ENCODE peak calls at places on chromosomes 16 and 17, in four cellular contexts. R, A, Q and B are unnamed samples.

GRCh38 chr16:30651124-30652004 is 604 bp downstream of the PRR14 start:
- DNase-seq in R (peak; percentile 52), A (peak; percentile 83), Q (peak; percentile 66), B (peak; percentile 88)

GRCh38 chr16:78377312-78377711 is 277.9 kb downstream of the WWOX start:
- DNase-seq in R (no peak), A (no peak), Q (no peak), B (no peak)

GRCh38 chr17:29740017-29740416 is 117.3 kb upstream of the CORO6 start:
- DNase-seq in R (peak; percentile 90), A (no peak), Q (no peak), B (no peak)

GRCh38 chr16:69937465-69937951 is 13.6 kb upstream of the CLEC18A start:
- DNase-seq in R (peak; percentile 50), A (peak; percentile 25), Q (peak; percentile 34), B (peak; percentile 40)

GRCh38 chr16:4402439-4403132 is 13.8 kb downstream of the CORO7 start:
- DNase-seq in R (peak; percentile 45), A (peak; percentile 90), Q (peak; percentile 94), B (peak; percentile 85)

GRCh38 chr17:40371261-40371929 is 6.9 kb upstream of the GJD3 start:
- DNase-seq in R (peak; percentile 31), A (no peak), Q (no peak), B (peak; percentile 62)

GRCh38 chr16:69701866-69702265 is 24.5 kb downstream of the NQO1 start:
- DNase-seq in R (no peak), A (no peak), Q (no peak), B (no peak)

GRCh38 chr16:47574091-47575054 is 113.2 kb downstream of the PHKB start:
- DNase-seq in R (no peak), A (no peak), Q (no peak), B (no peak)

GRCh38 chr17:14672830-14673229 is 371.9 kb downstream of the HS3ST3B1 start:
- DNase-seq in R (peak; percentile 5), A (no peak), Q (peak; percentile 12), B (no peak)

GRCh38 chr16:84524346-84524920 is 20.0 kb upstream of the MEAK7 start:
- DNase-seq in R (no peak), A (no peak), Q (no peak), B (no peak)

GRCh38 chr17:45376606-45377005 is 56.1 kb downstream of the ARHGAP27 start:
- DNase-seq in R (no peak), A (no peak), Q (no peak), B (no peak)
- TF ChIP-seq ELF4 in R (no peak), A (no peak), Q (no peak), B (no peak)

GRCh38 chr17:72135546-72136325 is 14.9 kb downstream of the SOX9 start:
- DNase-seq in R (no peak), A (no peak), Q (no peak), B (no peak)

GRCh38 chr17:72139213-72139612 is 18.4 kb downstream of the SOX9 start:
- DNase-seq in R (no peak), A (no peak), Q (no peak), B (no peak)

GRCh38 chr17:72136692-72137550 is 16.1 kb downstream of the SOX9 start:
- DNase-seq in R (no peak), A (no peak), Q (no peak), B (no peak)

DNA sequence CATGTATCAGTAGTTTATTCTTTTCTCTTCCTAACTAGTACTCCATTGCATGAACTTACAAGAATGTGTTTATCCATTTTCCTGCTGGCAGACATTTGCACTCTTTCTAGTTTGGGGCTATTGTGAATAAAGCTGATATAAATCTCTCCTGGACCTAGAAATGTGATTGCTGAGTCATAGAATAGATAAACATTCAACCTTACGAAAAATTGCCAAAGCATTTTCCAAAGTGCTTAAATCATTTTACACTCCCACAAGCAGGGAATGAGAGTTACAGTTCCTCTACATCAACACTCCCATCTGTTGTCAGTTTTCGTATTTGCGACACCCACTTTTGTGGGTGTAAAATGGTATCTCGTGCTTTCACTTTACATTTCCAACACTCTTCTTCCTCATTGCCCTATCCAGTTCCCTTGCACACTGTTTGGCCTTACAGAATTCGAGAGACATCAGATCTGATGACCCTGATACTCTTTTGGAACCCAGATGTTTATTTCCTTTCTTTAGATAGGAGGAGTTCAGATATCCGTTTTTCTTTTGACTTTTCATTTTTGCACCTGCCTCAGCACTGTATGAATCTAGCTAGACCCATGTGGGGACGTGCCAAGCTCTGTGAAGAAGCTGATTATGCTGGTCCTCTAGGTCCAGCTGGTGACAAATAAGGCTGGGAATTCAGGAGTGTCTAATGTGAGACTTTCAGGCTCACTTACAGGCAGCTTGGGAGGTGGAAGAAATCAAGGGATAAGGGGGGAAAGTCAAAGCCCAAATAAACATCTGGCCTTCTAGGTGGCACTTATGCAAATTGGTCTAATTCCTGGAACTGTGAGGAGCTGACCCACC is 14.0 kb downstream of the SOX9 start:
- DNase-seq in R (no peak), A (no peak), Q (no peak), B (no peak)
- TF ChIP-seq ELF4 in R (no peak), A (no peak), Q (no peak), B (no peak)

DNA sequence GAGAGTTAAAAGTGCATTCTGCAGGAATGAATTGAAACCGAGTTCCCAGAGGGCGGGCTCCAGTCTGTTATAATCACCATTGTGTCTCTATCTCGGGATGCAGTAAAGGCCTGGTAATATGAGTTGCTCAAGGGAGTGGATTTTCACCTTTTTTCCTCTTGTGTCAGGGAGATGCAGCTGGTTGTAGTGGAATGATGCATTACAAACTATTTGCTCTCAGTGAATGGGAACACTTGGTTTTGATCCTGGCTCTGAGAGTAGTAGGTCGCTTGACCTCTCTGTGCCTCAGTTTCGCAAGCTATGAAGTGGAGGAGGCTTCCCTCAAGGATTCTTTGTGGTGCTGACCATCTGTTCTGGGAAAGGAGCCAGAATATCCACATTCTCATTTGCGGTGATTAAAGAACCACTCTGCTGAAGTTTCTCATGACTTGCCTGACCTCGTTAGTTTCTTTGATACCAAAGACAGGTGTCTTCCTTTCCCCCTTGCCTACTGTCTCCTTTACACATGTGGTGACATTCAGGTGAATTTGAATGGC is 115.9 kb downstream of the SNX29 start:
- DNase-seq in R (peak; percentile 38), A (no peak), Q (no peak), B (no peak)
- TF ChIP-seq ELF4 in R (no peak), A (no peak), Q (no peak), B (no peak)

GRCh38 chr17:62064029-62064790 is 868 bp downstream of the MED13 start:
- DNase-seq in R (no peak), A (no peak), Q (no peak), B (no peak)
- TF ChIP-seq ELF4 in R (no peak), A (no peak), Q (no peak), B (no peak)

GRCh38 chr17:17561408-17562144 is 29.9 kb downstream of the PEMT start:
- DNase-seq in R (no peak), A (no peak), Q (no peak), B (no peak)
- TF ChIP-seq ELF4 in R (no peak), A (no peak), Q (no peak), B (no peak)

GRCh38 chr17:27668488-27668823 is 37.5 kb downstream of the LGALS9 start:
- DNase-seq in R (no peak), A (no peak), Q (no peak), B (no peak)

GRCh38 chr17:27669136-27669535 is 38.1 kb downstream of the LGALS9 start:
- DNase-seq in R (no peak), A (no peak), Q (no peak), B (no peak)

GRCh38 chr17:27671591-27671910 is 40.6 kb downstream of the LGALS9 start:
- DNase-seq in R (no peak), A (no peak), Q (no peak), B (no peak)

GRCh38 chr17:27669850-27670249 is 38.9 kb downstream of the LGALS9 start:
- DNase-seq in R (no peak), A (no peak), Q (no peak), B (no peak)

GRCh38 chr17:27670791-27671590 is 40.0 kb downstream of the LGALS9 start:
- DNase-seq in R (no peak), A (no peak), Q (no peak), B (no peak)
- TF ChIP-seq ELF4 in R (no peak), A (no peak), Q (no peak), B (no peak)

GRCh38 chr17:61556224-61557188 is 34.5 kb downstream of the NACA2 start:
- DNase-seq in R (no peak), A (no peak), Q (no peak), B (no peak)
- TF ChIP-seq ELF4 in R (no peak), A (no peak), Q (no peak), B (no peak)

DNA sequence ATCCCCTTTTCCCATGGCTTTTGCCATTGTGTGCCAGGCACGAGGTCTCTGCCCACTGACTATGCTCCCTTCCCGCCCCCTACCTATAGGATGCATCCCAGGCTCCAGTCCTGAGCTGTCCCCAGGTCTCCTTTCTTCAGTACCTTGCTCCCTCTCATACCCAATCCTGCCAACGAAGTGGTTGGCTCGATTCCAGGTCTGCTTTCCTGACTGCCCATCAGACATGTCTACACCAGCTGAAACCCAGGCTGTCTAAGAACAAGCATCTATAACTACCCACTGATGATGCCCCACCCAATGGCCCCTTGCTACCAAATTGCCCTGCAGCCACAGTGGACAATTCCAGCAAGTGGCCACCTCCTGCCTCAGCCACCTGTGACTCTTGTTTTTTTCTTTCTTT is 479.1 kb downstream of the SOX9 start:
- DNase-seq in R (no peak), A (no peak), Q (no peak), B (no peak)
- TF ChIP-seq ELF4 in R (no peak), A (no peak), Q (no peak), B (no peak)